ENCODE peak calls at places on chromosomes 6 and 20, in seven cellular contexts. I, N, D, P, A, K and O are unnamed samples.

GRCh38 chr20:50655325-50655880 is 35.9 kb downstream of the RIPOR3 start:
- DNase-seq in K (peak; percentile 82), P (no peak), A (no peak), N (peak; percentile 94), I (peak; percentile 94), D (peak; percentile 98), O (peak; percentile 88)

GRCh38 chr20:41480054-41480770 is 113.6 kb upstream of the EMILIN3 start:
- DNase-seq in A (no peak), K (no peak), P (peak; percentile 9), D (no peak), N (no peak), I (peak; percentile 14), O (no peak)

GRCh38 chr6:137147195-137147594 is 26.2 kb downstream of the IL22RA2 start:
- DNase-seq in K (no peak), I (no peak), P (no peak), A (no peak), D (no peak), N (no peak), O (no peak)

GRCh38 chr6:142165227-142165626 is 18.2 kb downstream of the VTA1 start:
- DNase-seq in K (no peak), N (no peak), P (no peak), I (no peak), D (no peak), A (no peak), O (no peak)

GRCh38 chr6:108592371-108593337 is 31.9 kb downstream of the FOXO3 start:
- DNase-seq in N (peak; percentile 81), P (peak; percentile 52), A (no peak), D (peak; percentile 91), I (peak; percentile 66), K (no peak), O (no peak)

GRCh38 chr6:41781302-41781711 is 725 bp downstream of the PRICKLE4 start:
- DNase-seq in K (no peak), I (peak; percentile 12), N (no peak), A (peak; percentile 38), D (no peak), P (no peak), O (no peak)

GRCh38 chr6:77034161-77034560 is 429.1 kb downstream of the HTR1B start:
- DNase-seq in I (peak; percentile 92), D (peak; percentile 98), P (no peak), K (no peak), A (no peak), N (no peak), O (no peak)

GRCh38 chr6:105509506-105510331 is 106.8 kb upstream of the PREP start:
- DNase-seq in K (no peak), P (no peak), D (no peak), A (no peak), N (no peak), I (peak; percentile 9), O (no peak)

GRCh38 chr6:160315310-160315709 is 32.9 kb upstream of the SLC22A3 start:
- DNase-seq in D (no peak), A (no peak), I (no peak), K (no peak), P (no peak), N (no peak), O (no peak)

GRCh38 chr6:138404666-138405337 is 779 bp downstream of the HEBP2 start:
- DNase-seq in P (no peak), D (no peak), N (peak; percentile 74), A (no peak), I (peak; percentile 29), K (peak; percentile 77), O (peak; percentile 33)

GRCh38 chr6:43878127-43878634 is 108.2 kb downstream of the VEGFA start:
- DNase-seq in D (no peak), N (no peak), I (no peak), P (no peak), A (no peak), K (no peak), O (no peak)

GRCh38 chr6:127547215-127547614 is 28.1 kb upstream of the MTCL3 start:
- DNase-seq in D (no peak), A (no peak), N (no peak), I (peak; percentile 15), P (no peak), K (no peak), O (no peak)

GRCh38 chr6:90610291-90610670 is 23.4 kb upstream of the MAP3K7 start:
- DNase-seq in A (no peak), P (peak; percentile 25), N (no peak), K (no peak), D (no peak), I (peak; percentile 7), O (peak; percentile 26)

GRCh38 chr6:25053875-25054371 is 118.2 kb upstream of the RIPOR2 start:
- DNase-seq in A (no peak), D (peak; percentile 75), K (no peak), I (peak; percentile 74), P (peak; percentile 46), N (no peak), O (no peak)

GRCh38 chr6:1552296-1552761 is 57.4 kb upstream of the FOXC1 start:
- DNase-seq in P (peak; percentile 53), I (peak; percentile 47), N (no peak), A (no peak), D (peak; percentile 51), K (no peak), O (no peak)

GRCh38 chr20:61372151-61373054 is 120.3 kb downstream of the CDH4 start:
- DNase-seq in K (no peak), D (no peak), A (no peak), I (no peak), N (no peak), P (no peak), O (no peak)

GRCh38 chr6:98980814-98981213 is 33.1 kb upstream of the FBXL4 start:
- DNase-seq in P (no peak), I (no peak), A (no peak), N (no peak), K (no peak), D (no peak), O (no peak)

GRCh38 chr20:6700563-6701328 is 66.7 kb upstream of the BMP2 start:
- DNase-seq in P (no peak), I (no peak), K (no peak), D (no peak), N (peak; percentile 69), A (no peak), O (peak; percentile 20)

GRCh38 chr6:128515550-128516513 is 4.6 kb downstream of the PTPRK start:
- DNase-seq in P (no peak), K (no peak), I (peak; percentile 59), N (no peak), A (no peak), D (peak; percentile 44), O (no peak)

GRCh38 chr20:36591854-36592641 is 13.5 kb upstream of the RAB5IF start:
- DNase-seq in K (no peak), P (no peak), I (peak; percentile 44), N (no peak), D (peak; percentile 55), A (no peak), O (no peak)
- TF ChIP-seq CTCF in K (no peak), P (no peak), I (peak; percentile 47), N (peak; percentile 39), D (peak; percentile 64), A (peak; percentile 78), O (no peak)

GRCh38 chr20:38601216-38602184 is at the start of gene ARHGAP40:
- DNase-seq in I (no peak), A (no peak), D (no peak), K (no peak), N (no peak), P (peak; percentile 69), O (no peak)
- TF ChIP-seq CTCF in I (peak; percentile 26), A (peak; percentile 26), D (peak; percentile 3), K (no peak), N (no peak), P (no peak), O (no peak)

GRCh38 chr6:158722176-158722729 is 72.4 kb downstream of the SYTL3 start:
- DNase-seq in I (no peak), N (no peak), P (no peak), K (no peak), D (no peak), A (no peak), O (no peak)

GRCh38 chr6:158717341-158718328 is 67.8 kb downstream of the SYTL3 start:
- DNase-seq in A (no peak), I (no peak), K (no peak), P (peak; percentile 71), D (no peak), N (peak; percentile 22), O (no peak)

GRCh38 chr6:158713469-158713868 is 63.6 kb downstream of the SYTL3 start:
- DNase-seq in K (no peak), N (peak; percentile 43), P (no peak), A (no peak), I (no peak), D (no peak), O (peak; percentile 2)

GRCh38 chr6:158715330-158716311 is 65.8 kb downstream of the SYTL3 start:
- DNase-seq in D (no peak), N (no peak), A (no peak), P (peak; percentile 73), I (no peak), K (no peak), O (no peak)

DNA sequence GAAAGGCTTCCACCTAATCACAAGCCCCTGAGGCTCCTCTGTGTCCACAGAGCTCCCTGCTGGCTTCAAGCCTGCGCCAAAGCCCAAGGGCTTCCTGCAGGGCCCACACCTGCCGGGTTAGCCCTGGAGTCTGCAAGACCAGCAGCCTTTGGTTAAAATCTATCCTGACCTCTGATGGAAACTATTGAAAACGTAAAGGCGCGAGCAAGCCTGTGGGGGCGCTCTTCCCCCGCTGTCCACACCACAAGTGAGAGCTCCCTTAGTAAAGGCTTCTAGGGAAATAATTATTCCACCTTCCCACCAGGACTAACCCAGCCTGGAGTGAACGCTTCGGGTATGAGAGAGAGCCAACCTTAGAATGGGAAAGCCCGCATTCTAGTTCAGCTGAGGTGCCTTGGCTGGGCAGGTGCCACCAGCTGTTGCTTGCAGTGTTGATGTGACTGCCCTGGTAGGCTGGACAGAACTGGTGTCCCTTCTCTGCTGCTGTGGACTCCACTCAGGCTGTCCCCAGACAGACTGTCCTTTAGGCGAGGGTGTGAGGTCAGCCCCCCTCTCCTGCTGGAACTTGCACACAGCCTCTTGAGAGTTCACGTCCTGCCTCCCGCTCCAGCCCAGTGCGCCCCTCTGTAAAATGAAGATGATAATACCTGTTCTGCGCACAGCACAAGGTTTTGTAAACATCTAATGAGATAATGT is 68.7 kb downstream of the SYTL3 start:
- DNase-seq in P (no peak), K (no peak), A (no peak), N (peak; percentile 51), D (peak; percentile 15), I (peak; percentile 53), O (no peak)
- TF ChIP-seq CTCF in P (no peak), K (no peak), A (peak; percentile 77), N (no peak), D (peak; percentile 54), I (peak; percentile 79), O (peak; percentile 58)

DNA sequence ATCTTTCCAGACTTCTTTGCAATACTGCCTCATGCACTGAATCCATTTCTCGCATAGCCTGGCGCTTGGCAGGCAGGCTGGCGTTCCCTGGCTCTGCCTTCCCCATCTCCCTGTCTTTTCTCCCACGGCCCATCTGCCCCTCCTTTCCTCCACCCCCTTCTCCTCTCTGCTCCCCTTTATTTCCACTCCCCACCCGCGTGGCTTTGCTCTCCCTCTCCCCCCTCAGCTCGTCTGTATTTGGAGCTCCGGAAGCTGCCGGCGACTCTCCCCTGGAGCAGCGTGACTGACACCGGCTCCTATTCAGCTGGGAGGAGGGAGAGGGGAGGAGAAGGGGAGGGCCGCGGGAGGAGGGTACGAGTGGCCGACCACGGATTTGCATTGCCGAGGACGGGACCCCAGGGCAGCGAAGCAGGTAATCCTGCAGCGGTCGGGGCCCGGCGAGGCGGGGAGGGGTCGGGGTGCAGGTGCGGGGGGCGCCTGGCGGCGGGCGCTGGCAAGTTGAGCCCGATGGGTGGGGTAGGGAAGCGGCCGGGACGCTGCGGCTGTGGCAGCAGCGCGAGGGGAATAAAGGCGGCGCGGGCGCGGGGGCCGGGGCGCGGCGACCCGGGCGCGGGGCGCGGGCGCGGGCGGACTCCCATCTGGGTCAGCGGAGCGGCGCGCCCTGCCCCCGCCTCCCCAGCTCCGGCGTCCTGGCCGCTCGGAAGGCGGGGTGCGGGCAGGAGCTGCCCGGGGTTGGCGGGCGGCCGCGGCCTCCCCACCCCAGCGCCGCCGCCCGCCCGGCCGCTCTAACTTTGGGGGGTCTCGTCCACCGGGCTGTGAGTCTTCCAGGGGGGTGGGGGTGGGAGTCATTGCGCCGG is at the start of gene CAP2:
- DNase-seq in D (peak; percentile 76), I (peak; percentile 44), N (peak; percentile 93), A (peak; percentile 92), K (peak; percentile 89), P (no peak), O (peak; percentile 47)
- TF ChIP-seq CTCF in D (no peak), I (no peak), N (no peak), A (peak; percentile 31), K (no peak), P (no peak), O (no peak)